ENCODE peak calls at places on chromosomes 2 and 18, in eight cellular contexts. J is mucosa of gallbladder, R is myocyte, Y is nephron progenitor cell, D is AG20443, G is fibroblast of lung, N is cardiac fibroblast, F is iris pigment epithelial cell. H is an unnamed sample.

GRCh38 chr2:193695367-193695766 is 1500.6 kb upstream of the TMEFF2 start:
- DNase-seq in G (peak), N (peak), F (peak), Y (no peak), D (peak), R (peak), J (no peak), H (peak)

GRCh38 chr2:144091622-144092021 is 428.3 kb downstream of the ZEB2 start:
- DNase-seq in N (no peak), F (no peak), J (no peak), G (no peak), Y (no peak), D (no peak), R (no peak), H (no peak)

GRCh38 chr2:218788529-218789237 is 6.7 kb downstream of the CYP27A1 start:
- DNase-seq in F (peak), R (no peak), Y (no peak), N (no peak), J (no peak), D (no peak), G (no peak), H (no peak)

GRCh38 chr18:64244571-64244970 is 95.7 kb upstream of the LINC00305 start:
- DNase-seq in G (no peak), F (no peak), Y (no peak), J (peak), R (no peak), N (no peak), D (no peak), H (no peak)

GRCh38 chr2:105989070-105989469 is 205.0 kb downstream of the UXS1 start:
- DNase-seq in N (no peak), F (no peak), Y (no peak), G (no peak), D (no peak), J (no peak), R (no peak), H (no peak)

GRCh38 chr2:26850565-26850964 is 2.6 kb downstream of the DPYSL5 start:
- DNase-seq in Y (no peak), D (no peak), F (no peak), N (no peak), G (no peak), R (peak), J (no peak), H (no peak)

GRCh38 chr2:172768406-172768805 is 32.8 kb downstream of the RAPGEF4 start:
- DNase-seq in R (no peak), F (no peak), D (no peak), J (no peak), G (no peak), Y (no peak), N (no peak), H (no peak)

GRCh38 chr2:143514413-143514812 is 385.2 kb downstream of the ARHGAP15 start:
- DNase-seq in F (peak), N (peak), D (peak), Y (no peak), R (peak), J (no peak), G (peak), H (no peak)

GRCh38 chr18:76149728-76150127 is 345.3 kb downstream of the ZNF516 start:
- DNase-seq in R (no peak), N (no peak), D (no peak), Y (no peak), G (no peak), F (no peak), J (no peak), H (no peak)

GRCh38 chr2:101828267-101829017 is 130.9 kb downstream of the MAP4K4 start:
- DNase-seq in Y (no peak), R (no peak), D (no peak), G (peak), F (peak), N (no peak), J (no peak), H (no peak)

GRCh38 chr2:39513641-39514094 is 76.6 kb upstream of the MAP4K3 start:
- DNase-seq in D (peak), F (peak), R (peak), N (peak), Y (peak), J (peak), G (peak), H (peak)

GRCh38 chr2:206647985-206648384 is 5.7 kb downstream of the FAM237A start:
- DNase-seq in D (no peak), Y (no peak), N (peak), F (peak), R (no peak), J (no peak), G (no peak), H (no peak)

GRCh38 chr2:148122788-148123187 is 101.9 kb downstream of the MBD5 start:
- DNase-seq in J (no peak), F (peak), G (peak), Y (no peak), R (no peak), D (peak), N (peak), H (no peak)

GRCh38 chr2:128874608-128875007 is 555.9 kb upstream of the HS6ST1 start:
- DNase-seq in Y (no peak), F (no peak), D (no peak), N (no peak), G (no peak), J (no peak), R (no peak), H (no peak)

H was measured in SJCRH30.